ENCODE peak calls at places on chromosomes 3 and 15, in four cellular contexts. O, W, V and U are unnamed samples.
A peak's percentile ranks its signal among the peaks of the same experiment; 100 is the strongest.

GRCh38 chr3:56282341-56282740 is 185.9 kb downstream of the ERC2 start:
- DNase-seq in O (no peak), W (no peak), V (no peak), U (no peak)

GRCh38 chr3:9770276-9770812 is 597 bp upstream of the CAMK1 start:
- DNase-seq in O (peak; percentile 74), W (no peak), V (no peak), U (no peak)

GRCh38 chr3:29176501-29176900 is 104.4 kb upstream of the RBMS3 start:
- DNase-seq in O (no peak), W (no peak), V (no peak), U (no peak)

GRCh38 chr15:85380860-85381535 is 595 bp downstream of the AKAP13 start:
- DNase-seq in O (no peak), W (no peak), V (peak; percentile 13), U (peak; percentile 43)

GRCh38 chr3:81300324-81300927 is 461.0 kb downstream of the GBE1 start:
- DNase-seq in O (peak; percentile 96), W (no peak), V (no peak), U (no peak)

GRCh38 chr3:7574435-7574834 is 713.5 kb downstream of the GRM7 start:
- DNase-seq in O (no peak), W (no peak), V (no peak), U (no peak)

GRCh38 chr15:71118881-71119632 is 3.8 kb downstream of the THSD4 start:
- DNase-seq in O (no peak), W (no peak), V (no peak), U (no peak)

GRCh38 chr3:35528728-35529127 is 110.6 kb upstream of the ARPP21 start:
- DNase-seq in O (peak; percentile 35), W (no peak), V (no peak), U (no peak)

DNA sequence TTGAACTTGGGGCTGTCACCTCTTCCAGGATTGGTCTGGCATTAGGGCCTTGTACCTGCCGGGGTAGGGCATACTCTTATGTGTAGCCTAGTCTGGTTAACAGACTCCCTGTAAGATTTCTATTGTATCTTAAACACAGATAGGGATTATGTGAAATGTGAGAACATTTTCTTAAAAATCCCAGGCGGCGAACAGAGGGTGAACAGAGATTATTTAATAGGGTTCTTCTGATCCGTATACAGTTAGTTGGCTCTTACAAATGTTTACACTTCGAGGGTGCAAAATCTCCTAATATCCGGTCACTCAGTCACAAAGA is 791 bp downstream of the PLCL2 start:
- DNase-seq in O (no peak), W (no peak), V (no peak), U (no peak)
- TF ChIP-seq SUZ12 in O (no peak), W (no peak), V (no peak), U (no peak)

GRCh38 chr3:139642981-139643380 is 34.8 kb downstream of the NMNAT3 start:
- DNase-seq in O (no peak), W (no peak), V (no peak), U (no peak)
- TF ChIP-seq SP1 in O (no peak), W (no peak), V (no peak), U (no peak)

DNA sequence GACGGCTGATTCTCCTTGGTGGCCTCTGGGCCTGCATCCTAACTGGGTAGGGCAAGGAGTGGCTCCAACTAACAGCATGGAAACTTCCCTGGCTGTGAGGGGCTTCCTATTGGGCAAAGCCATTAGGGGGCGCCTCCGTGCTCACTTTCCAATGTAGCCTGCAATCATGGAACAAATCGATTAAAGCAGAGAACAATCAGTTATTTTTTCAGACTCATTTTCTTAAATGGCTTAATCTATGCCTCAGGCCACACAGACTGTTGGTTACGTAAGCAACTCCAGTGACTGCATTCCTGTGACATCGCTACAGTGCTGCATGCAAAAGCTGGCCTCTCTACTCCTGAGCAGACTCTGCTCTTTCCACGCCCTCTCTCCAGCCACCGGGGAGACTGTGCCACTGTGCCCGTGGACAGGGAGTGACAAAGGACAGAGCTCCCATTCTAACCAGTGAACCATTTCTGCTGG is 278.9 kb downstream of the KLF13 start:
- DNase-seq in O (no peak), W (no peak), V (no peak), U (no peak)
- TF ChIP-seq SUZ12 in O (no peak), W (no peak), V (no peak), U (no peak)

GRCh38 chr15:77030928-77031375 is 36.0 kb downstream of the PSTPIP1 start:
- DNase-seq in O (no peak), W (no peak), V (no peak), U (no peak)

GRCh38 chr15:77032647-77033416 is 37.9 kb downstream of the PSTPIP1 start:
- DNase-seq in O (no peak), W (no peak), V (no peak), U (no peak)

GRCh38 chr15:77030042-77030927 is 35.4 kb downstream of the PSTPIP1 start:
- DNase-seq in O (no peak), W (no peak), V (no peak), U (no peak)

GRCh38 chr15:77032052-77032646 is 37.2 kb downstream of the PSTPIP1 start:
- DNase-seq in O (peak; percentile 66), W (no peak), V (no peak), U (no peak)

GRCh38 chr15:77031376-77032050 is 36.6 kb downstream of the PSTPIP1 start:
- DNase-seq in O (peak; percentile 49), W (no peak), V (no peak), U (no peak)
- TF ChIP-seq SP1 in O (no peak), W (no peak), V (no peak), U (no peak)

GRCh38 chr3:192930585-192930984 is 12.9 kb upstream of the MB21D2 start:
- DNase-seq in O (no peak), W (no peak), V (no peak), U (no peak)
- TF ChIP-seq SUZ12 in O (no peak), W (no peak), V (no peak), U (no peak)

GRCh38 chr3:5245927-5246326 is 58.4 kb downstream of the EDEM1 start:
- DNase-seq in O (no peak), W (no peak), V (no peak), U (no peak)
- TF ChIP-seq SP1 in O (no peak), W (no peak), V (no peak), U (no peak)

DNA sequence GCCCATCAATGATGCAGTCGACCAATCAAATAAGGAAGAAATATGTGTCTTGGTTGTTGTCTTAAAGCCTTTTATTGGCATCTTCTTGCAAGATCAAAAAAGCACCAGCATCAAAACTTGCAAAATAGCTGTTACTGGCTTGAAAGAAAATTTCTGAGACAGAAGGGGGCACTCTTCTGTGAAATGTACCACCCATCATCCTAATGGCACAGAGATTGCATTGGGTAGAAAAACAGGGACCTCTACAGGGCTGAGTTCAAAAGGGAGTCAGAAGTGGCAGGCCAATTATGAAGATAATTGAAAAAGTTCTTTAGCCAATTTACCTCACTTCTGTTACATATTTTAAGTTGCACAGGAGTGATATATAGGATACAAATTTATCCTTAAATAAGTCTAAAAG is 122.3 kb upstream of the GPR149 start:
- DNase-seq in O (peak; percentile 6), W (no peak), V (peak; percentile 5), U (peak; percentile 8)
- TF ChIP-seq SUZ12 in O (no peak), W (no peak), V (no peak), U (no peak)

GRCh38 chr3:141108002-141108401 is 56.9 kb downstream of the SPSB4 start:
- DNase-seq in O (no peak), W (no peak), V (no peak), U (no peak)

GRCh38 chr3:141106842-141107241 is 55.7 kb downstream of the SPSB4 start:
- DNase-seq in O (no peak), W (no peak), V (no peak), U (no peak)

GRCh38 chr3:141103503-141103902 is 52.4 kb downstream of the SPSB4 start:
- DNase-seq in O (no peak), W (no peak), V (no peak), U (no peak)

GRCh38 chr3:141104151-141104741 is 53.1 kb downstream of the SPSB4 start:
- DNase-seq in O (no peak), W (no peak), V (no peak), U (no peak)

DNA sequence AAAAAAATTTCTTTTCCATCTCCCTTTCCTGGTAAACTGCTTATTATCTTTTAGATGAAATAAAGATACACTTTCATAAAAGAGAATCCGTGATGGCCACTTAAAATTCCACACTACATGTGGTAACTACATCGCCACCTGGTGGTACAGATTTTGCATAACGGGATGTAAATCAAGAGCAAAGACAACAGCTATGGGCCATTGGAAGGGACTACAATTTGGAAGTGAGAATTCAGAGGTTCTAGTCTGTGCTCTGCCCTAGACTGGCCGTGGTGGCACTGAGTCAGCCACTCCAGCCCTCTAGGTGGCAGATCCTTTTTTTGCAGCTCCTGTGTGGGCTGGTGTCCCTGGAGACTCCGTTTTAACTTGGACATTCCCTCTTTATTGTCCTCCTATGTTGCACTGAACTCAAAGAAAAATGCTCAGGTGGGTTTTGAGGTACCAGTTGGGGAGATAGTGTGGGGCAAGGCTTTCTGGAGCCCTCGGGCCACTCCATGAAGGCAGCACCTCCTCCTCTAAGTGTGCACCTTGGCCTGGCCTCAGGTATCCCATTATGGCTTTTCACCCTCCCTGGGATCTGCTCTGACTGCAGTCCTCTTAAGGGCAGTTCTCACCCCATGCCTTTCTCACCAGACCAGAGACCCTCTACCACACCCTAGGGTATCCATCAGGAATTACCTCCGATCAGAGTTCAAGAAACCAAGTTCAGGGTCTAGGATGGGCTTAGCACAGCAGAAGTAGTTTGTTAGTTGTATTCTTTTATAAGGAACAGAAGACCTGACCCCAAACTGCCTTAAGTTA is 54.9 kb downstream of the SPSB4 start:
- DNase-seq in O (peak; percentile 74), W (peak; percentile 20), V (no peak), U (peak; percentile 63)
- TF ChIP-seq SP1 in O (no peak), W (no peak), V (no peak), U (no peak)